ENCODE peak calls at places on chromosomes 2 and 18, in five cellular contexts. I is fibroblast of mammary gland, Z is kidney glomerular epithelial cell, A is HTR-8/SVneo, E is retinal pigment epithelial cell. B is an unnamed sample.

GRCh38 chr2:170140561-170140960 is 37.4 kb upstream of the MYO3B start:
- DNase-seq in I (no peak), E (no peak), A (no peak), Z (peak), B (no peak)

GRCh38 chr2:200635251-200635650 is 49.4 kb downstream of the AOX1 start:
- DNase-seq in E (no peak), I (peak), A (no peak), Z (no peak), B (no peak)

GRCh38 chr18:22977847-22978701 is 44.9 kb downstream of the RBBP8 start:
- DNase-seq in Z (peak), E (peak), A (peak), I (peak), B (peak)

GRCh38 chr2:127610561-127610960 is 35.4 kb upstream of the GPR17 start:
- DNase-seq in E (no peak), I (no peak), Z (no peak), A (no peak), B (no peak)

GRCh38 chr2:55775828-55776227 is 82.2 kb upstream of the PNPT1 start:
- DNase-seq in E (no peak), Z (no peak), I (no peak), A (no peak), B (no peak)

GRCh38 chr2:147716906-147717305 is 127.9 kb upstream of the ACVR2A start:
- DNase-seq in I (no peak), E (no peak), A (no peak), Z (no peak), B (no peak)

GRCh38 chr2:141869572-141869971 is 261.2 kb downstream of the LRP1B start:
- DNase-seq in E (no peak), Z (no peak), I (no peak), A (no peak), B (no peak)

GRCh38 chr2:83826601-83827000 is 632.5 kb downstream of the SUCLG1 start:
- DNase-seq in I (no peak), A (no peak), Z (no peak), E (no peak), B (no peak)

GRCh38 chr2:234952270-234953115 is 676 bp downstream of the SH3BP4 start:
- DNase-seq in A (no peak), Z (no peak), E (no peak), I (no peak), B (no peak)

GRCh38 chr2:98730851-98731708 is at the start of gene MGAT4A:
- DNase-seq in E (no peak), Z (no peak), A (peak), I (no peak), B (no peak)

GRCh38 chr2:20182241-20182931 is 42.5 kb downstream of the SDC1 start:
- DNase-seq in A (no peak), Z (no peak), I (peak), E (no peak), B (no peak)

B was measured in kidney epithelial cell.